ENCODE peak calls at places on chromosomes 13 and 19, in ten cellular contexts. One of them, this sample, is unnamed. For H3K4me1, the result is how much of the 10 kb centered on the place peaks cover.

GRCh38 chr13:40681341-40682051 is 15.1 kb upstream of the FOXO1 start:
- DNase-seq in hepatocyte: no peak
- DNase-seq in right atrium auricular region: no peak
- DNase-seq in GM23338: no peak
- DNase-seq in adrenal gland: no peak
- DNase-seq in H1: no peak
- DNase-seq in breast epithelium: no peak
- DNase-seq in lung: no peak
- DNase-seq in tibial artery: no peak
- DNase-seq in HCT116: no peak
- DNase-seq in this sample: no peak

GRCh38 chr13:47650221-47650620 is 350.9 kb downstream of the SUCLA2 start:
- DNase-seq in H1: no peak
- DNase-seq in hepatocyte: no peak
- DNase-seq in HCT116: no peak
- DNase-seq in GM23338: no peak
- DNase-seq in tibial artery: no peak
- DNase-seq in right atrium auricular region: no peak
- DNase-seq in adrenal gland: no peak
- DNase-seq in breast epithelium: no peak
- DNase-seq in lung: no peak
- DNase-seq in this sample: no peak

GRCh38 chr19:46821512-46822359 is 28.9 kb downstream of the AP2S1 start:
- DNase-seq in right atrium auricular region: no peak
- DNase-seq in lung: no peak
- DNase-seq in GM23338: no peak
- DNase-seq in adrenal gland: no peak
- DNase-seq in hepatocyte: peak
- DNase-seq in breast epithelium: no peak
- DNase-seq in tibial artery: no peak
- DNase-seq in H1: no peak
- DNase-seq in HCT116: no peak
- DNase-seq in this sample: no peak

GRCh38 chr13:101455863-101456262 is 3.4 kb downstream of the ITGBL1 start:
- DNase-seq in adrenal gland: no peak
- DNase-seq in breast epithelium: no peak
- DNase-seq in HCT116: no peak
- DNase-seq in right atrium auricular region: no peak
- DNase-seq in hepatocyte: peak
- DNase-seq in H1: no peak
- DNase-seq in lung: no peak
- DNase-seq in tibial artery: no peak
- DNase-seq in GM23338: peak
- DNase-seq in this sample: no peak

GRCh38 chr19:6739390-6739883 is at the start of gene TRIP10:
- DNase-seq in right atrium auricular region: peak
- DNase-seq in GM23338: peak
- DNase-seq in lung: peak
- DNase-seq in breast epithelium: peak
- DNase-seq in HCT116: no peak
- DNase-seq in hepatocyte: peak
- DNase-seq in tibial artery: peak
- DNase-seq in H1: no peak
- DNase-seq in adrenal gland: peak
- DNase-seq in this sample: peak

GRCh38 chr13:40269086-40269485 is 397.4 kb downstream of the FOXO1 start:
- DNase-seq in breast epithelium: no peak
- DNase-seq in hepatocyte: no peak
- DNase-seq in adrenal gland: no peak
- DNase-seq in tibial artery: no peak
- DNase-seq in lung: no peak
- DNase-seq in H1: no peak
- DNase-seq in right atrium auricular region: peak
- DNase-seq in HCT116: no peak
- DNase-seq in GM23338: no peak
- DNase-seq in this sample: no peak

GRCh38 chr13:47813683-47814082 is 187.4 kb downstream of the SUCLA2 start:
- DNase-seq in lung: no peak
- DNase-seq in tibial artery: no peak
- DNase-seq in hepatocyte: no peak
- DNase-seq in GM23338: peak
- DNase-seq in HCT116: no peak
- DNase-seq in adrenal gland: no peak
- DNase-seq in H1: no peak
- DNase-seq in right atrium auricular region: no peak
- DNase-seq in breast epithelium: no peak
- DNase-seq in this sample: no peak

GRCh38 chr13:79060216-79060615 is 345.8 kb downstream of the RBM26 start:
- DNase-seq in adrenal gland: no peak
- DNase-seq in hepatocyte: no peak
- DNase-seq in lung: no peak
- DNase-seq in right atrium auricular region: no peak
- DNase-seq in HCT116: no peak
- DNase-seq in breast epithelium: no peak
- DNase-seq in tibial artery: no peak
- DNase-seq in GM23338: peak
- DNase-seq in H1: no peak
- DNase-seq in this sample: no peak

DNA sequence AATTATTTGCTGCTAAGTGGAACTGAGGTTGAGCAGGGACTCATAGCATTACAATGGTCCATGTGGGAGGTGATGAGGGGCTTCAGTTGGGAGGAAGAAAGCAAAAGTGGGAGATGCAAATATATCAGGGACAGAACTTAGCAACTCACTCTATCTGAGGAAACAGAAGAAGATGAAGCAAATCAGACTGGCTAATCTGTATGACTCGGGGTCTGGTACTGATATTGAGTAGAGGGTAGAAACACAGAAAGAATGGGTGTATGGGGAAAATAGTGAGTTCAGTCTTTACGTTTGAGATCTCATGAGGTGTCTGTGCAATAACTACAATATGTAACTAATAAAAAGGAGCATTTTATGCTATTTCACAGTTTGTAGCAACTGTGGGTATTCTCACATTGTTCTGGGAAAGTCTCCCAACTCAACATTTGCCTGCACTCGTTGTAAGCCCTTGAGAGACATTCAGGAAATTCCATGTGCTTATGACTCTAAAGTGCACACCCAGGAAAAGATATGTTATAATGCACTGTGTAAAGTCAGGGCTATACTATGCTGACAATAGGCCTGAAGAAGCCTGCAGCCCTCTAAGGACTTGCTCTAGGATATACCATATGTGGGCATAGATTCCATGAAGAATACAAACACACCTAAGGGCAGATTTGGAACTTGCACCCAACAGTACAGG is 183.5 kb downstream of the SPRY2 start:
- DNase-seq in GM23338: no peak
- DNase-seq in adrenal gland: no peak
- DNase-seq in right atrium auricular region: no peak
- DNase-seq in H1: no peak
- DNase-seq in lung: no peak
- DNase-seq in tibial artery: no peak
- DNase-seq in breast epithelium: no peak
- DNase-seq in HCT116: no peak
- DNase-seq in hepatocyte: no peak
- DNase-seq in this sample: no peak
- H3K4me3 ChIP-seq in GM23338: no peak
- H3K4me3 ChIP-seq in adrenal gland: no peak
- H3K4me3 ChIP-seq in right atrium auricular region: no peak
- H3K4me3 ChIP-seq in H1: no peak
- H3K4me3 ChIP-seq in lung: no peak
- H3K4me3 ChIP-seq in tibial artery: no peak
- H3K4me3 ChIP-seq in breast epithelium: no peak
- H3K4me3 ChIP-seq in HCT116: no peak
- H3K4me3 ChIP-seq in hepatocyte: no peak
- H3K4me3 ChIP-seq in this sample: no peak

GRCh38 chr13:113601166-113602070 is 16.9 kb downstream of the TFDP1 start:
- DNase-seq in adrenal gland: no peak
- DNase-seq in GM23338: no peak
- DNase-seq in H1: no peak
- DNase-seq in tibial artery: no peak
- DNase-seq in HCT116: no peak
- DNase-seq in breast epithelium: no peak
- DNase-seq in right atrium auricular region: no peak
- DNase-seq in lung: no peak
- DNase-seq in hepatocyte: no peak
- DNase-seq in this sample: no peak

GRCh38 chr13:113597386-113598080 is 13.0 kb downstream of the TFDP1 start:
- DNase-seq in adrenal gland: no peak
- DNase-seq in GM23338: no peak
- DNase-seq in HCT116: no peak
- DNase-seq in right atrium auricular region: no peak
- DNase-seq in hepatocyte: no peak
- DNase-seq in tibial artery: peak
- DNase-seq in breast epithelium: no peak
- DNase-seq in lung: no peak
- DNase-seq in H1: no peak
- DNase-seq in this sample: peak

GRCh38 chr13:113598481-113598880 is 13.9 kb downstream of the TFDP1 start:
- DNase-seq in breast epithelium: no peak
- DNase-seq in GM23338: no peak
- DNase-seq in tibial artery: peak
- DNase-seq in right atrium auricular region: no peak
- DNase-seq in adrenal gland: no peak
- DNase-seq in H1: no peak
- DNase-seq in hepatocyte: no peak
- DNase-seq in lung: no peak
- DNase-seq in HCT116: no peak
- DNase-seq in this sample: peak

GRCh38 chr13:113598081-113598410 is 13.5 kb downstream of the TFDP1 start:
- DNase-seq in HCT116: no peak
- DNase-seq in GM23338: no peak
- DNase-seq in lung: no peak
- DNase-seq in hepatocyte: no peak
- DNase-seq in tibial artery: peak
- DNase-seq in adrenal gland: no peak
- DNase-seq in right atrium auricular region: no peak
- DNase-seq in breast epithelium: no peak
- DNase-seq in H1: no peak
- DNase-seq in this sample: no peak

GRCh38 chr13:113599396-113599795 is 14.8 kb downstream of the TFDP1 start:
- DNase-seq in adrenal gland: no peak
- DNase-seq in right atrium auricular region: no peak
- DNase-seq in tibial artery: peak
- DNase-seq in breast epithelium: no peak
- DNase-seq in lung: no peak
- DNase-seq in GM23338: no peak
- DNase-seq in hepatocyte: no peak
- DNase-seq in H1: no peak
- DNase-seq in HCT116: no peak
- DNase-seq in this sample: peak
- H3K4me1 ChIP-seq in adrenal gland: under half
- H3K4me1 ChIP-seq in right atrium auricular region: under half
- H3K4me1 ChIP-seq in tibial artery: under half
- H3K4me1 ChIP-seq in breast epithelium: under half
- H3K4me1 ChIP-seq in lung: under half
- H3K4me1 ChIP-seq in GM23338: under half
- H3K4me1 ChIP-seq in hepatocyte: under half
- H3K4me1 ChIP-seq in H1: under half
- H3K4me1 ChIP-seq in HCT116: under half
- H3K4me1 ChIP-seq in this sample: under half

GRCh38 chr19:2274937-2275535 is 6.9 kb downstream of the PEAK3 start:
- DNase-seq in breast epithelium: peak
- DNase-seq in hepatocyte: peak
- DNase-seq in H1: no peak
- DNase-seq in HCT116: no peak
- DNase-seq in lung: peak
- DNase-seq in tibial artery: no peak
- DNase-seq in right atrium auricular region: peak
- DNase-seq in GM23338: peak
- DNase-seq in adrenal gland: peak
- DNase-seq in this sample: peak
- TF ChIP-seq CTCF in breast epithelium: peak
- TF ChIP-seq CTCF in hepatocyte: peak
- TF ChIP-seq CTCF in H1: peak
- TF ChIP-seq CTCF in HCT116: peak
- TF ChIP-seq CTCF in lung: peak
- TF ChIP-seq CTCF in tibial artery: peak
- TF ChIP-seq CTCF in right atrium auricular region: peak
- TF ChIP-seq CTCF in GM23338: peak
- TF ChIP-seq CTCF in adrenal gland: peak
- TF ChIP-seq CTCF in this sample: peak

GRCh38 chr19:51721905-51722304 is 1.9 kb downstream of the HAS1 start:
- DNase-seq in hepatocyte: no peak
- DNase-seq in H1: no peak
- DNase-seq in GM23338: no peak
- DNase-seq in tibial artery: no peak
- DNase-seq in adrenal gland: no peak
- DNase-seq in right atrium auricular region: no peak
- DNase-seq in lung: no peak
- DNase-seq in HCT116: no peak
- DNase-seq in breast epithelium: no peak
- DNase-seq in this sample: no peak

GRCh38 chr19:51722492-51722891 is 1.3 kb downstream of the HAS1 start:
- DNase-seq in GM23338: no peak
- DNase-seq in breast epithelium: no peak
- DNase-seq in H1: no peak
- DNase-seq in tibial artery: no peak
- DNase-seq in lung: no peak
- DNase-seq in HCT116: no peak
- DNase-seq in hepatocyte: no peak
- DNase-seq in right atrium auricular region: no peak
- DNase-seq in adrenal gland: no peak
- DNase-seq in this sample: no peak

GRCh38 chr19:51715850-51716249 is 7.9 kb downstream of the HAS1 start:
- DNase-seq in breast epithelium: no peak
- DNase-seq in HCT116: no peak
- DNase-seq in right atrium auricular region: no peak
- DNase-seq in hepatocyte: no peak
- DNase-seq in tibial artery: no peak
- DNase-seq in adrenal gland: no peak
- DNase-seq in GM23338: no peak
- DNase-seq in lung: no peak
- DNase-seq in H1: no peak
- DNase-seq in this sample: no peak

GRCh38 chr19:51716925-51717324 is 6.9 kb downstream of the HAS1 start:
- DNase-seq in HCT116: no peak
- DNase-seq in tibial artery: no peak
- DNase-seq in GM23338: no peak
- DNase-seq in right atrium auricular region: no peak
- DNase-seq in H1: no peak
- DNase-seq in adrenal gland: no peak
- DNase-seq in breast epithelium: no peak
- DNase-seq in hepatocyte: no peak
- DNase-seq in lung: no peak
- DNase-seq in this sample: no peak

DNA sequence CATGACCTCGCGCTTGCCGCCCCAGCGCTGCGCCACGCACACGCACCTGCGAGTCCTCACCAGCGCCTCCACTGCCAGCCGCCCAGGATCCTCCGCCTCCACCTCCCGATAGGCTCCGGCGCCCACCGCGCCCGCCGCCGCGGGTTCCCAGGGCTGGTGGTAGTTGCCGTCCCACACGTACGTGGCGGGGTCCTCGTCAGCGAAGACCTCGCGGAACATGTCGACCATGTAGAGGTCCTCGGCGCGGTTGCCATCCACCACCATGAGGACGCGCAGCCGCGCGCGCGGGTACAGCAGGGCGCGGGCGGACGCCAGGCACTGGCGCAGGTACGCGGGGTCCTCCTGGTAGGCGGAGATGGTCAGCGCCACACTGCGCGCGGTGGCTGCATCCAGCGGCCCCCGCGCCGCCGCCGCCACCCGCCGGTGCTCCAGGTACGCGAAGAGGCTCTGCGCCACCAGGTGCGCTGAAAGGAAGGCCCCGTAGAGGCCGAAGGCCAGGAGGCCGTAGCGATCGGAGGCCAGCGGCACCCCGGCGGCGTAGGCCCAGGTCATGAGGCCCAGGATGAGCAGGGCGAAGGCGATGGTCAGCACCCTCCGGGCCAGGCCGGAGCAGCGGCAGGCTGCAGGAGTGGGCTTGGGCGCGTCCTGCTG is 4.4 kb downstream of the HAS1 start:
- DNase-seq in right atrium auricular region: no peak
- DNase-seq in breast epithelium: no peak
- DNase-seq in lung: no peak
- DNase-seq in adrenal gland: no peak
- DNase-seq in HCT116: no peak
- DNase-seq in H1: no peak
- DNase-seq in GM23338: peak
- DNase-seq in tibial artery: no peak
- DNase-seq in hepatocyte: no peak
- DNase-seq in this sample: no peak
- H3K4me3 ChIP-seq in right atrium auricular region: no peak
- H3K4me3 ChIP-seq in breast epithelium: no peak
- H3K4me3 ChIP-seq in lung: no peak
- H3K4me3 ChIP-seq in adrenal gland: no peak
- H3K4me3 ChIP-seq in HCT116: no peak
- H3K4me3 ChIP-seq in H1: peak
- H3K4me3 ChIP-seq in GM23338: peak
- H3K4me3 ChIP-seq in tibial artery: no peak
- H3K4me3 ChIP-seq in hepatocyte: no peak
- H3K4me3 ChIP-seq in this sample: no peak

This sample was measured in Caco-2.